ENCODE peak calls at places on chromosomes 13 and 19, in six cellular contexts. B is activated B cell treated with CpG ODN at 0.5 μM for 24 hours, Y is endothelial cell, W is esophagus squamous epithelium, Q is Caco-2, V is GM23338. A is an unnamed sample.
A peak's percentile ranks its signal among the peaks of the same experiment; 100 is the strongest.

GRCh38 chr19:1794424-1795185 is 17.5 kb downstream of the ATP8B3 start:
- DNase-seq in Q (no peak), W (no peak), Y (no peak), B (no peak), V (peak; percentile 58), A (no peak)

GRCh38 chr19:8208710-8209110 is 460 bp upstream of the CERS4 start:
- DNase-seq in W (no peak), Q (no peak), V (no peak), Y (no peak), B (no peak), A (peak; percentile 96)

GRCh38 chr13:104105418-104106355 is 1039.5 kb upstream of the SLC10A2 start:
- DNase-seq in Q (no peak), B (no peak), V (no peak), Y (no peak), W (no peak), A (no peak)

GRCh38 chr19:47035127-47035494 is 13.3 kb downstream of the TMEM160 start:
- DNase-seq in Y (no peak), V (peak; percentile 84), B (no peak), Q (peak; percentile 50), W (no peak), A (no peak)

GRCh38 chr13:44068737-44069136 is 189.0 kb downstream of the LACC1 start:
- DNase-seq in Y (no peak), B (no peak), V (peak; percentile 41), W (no peak), Q (no peak), A (no peak)

GRCh38 chr13:81001828-81002385 is 661.0 kb upstream of the SPRY2 start:
- DNase-seq in Y (no peak), B (no peak), V (no peak), Q (no peak), W (no peak), A (no peak)

GRCh38 chr13:39016789-39017188 is 21.1 kb downstream of the PROSER1 start:
- DNase-seq in V (peak; percentile 65), Q (peak; percentile 29), W (no peak), B (no peak), Y (no peak), A (no peak)

GRCh38 chr19:49437231-49437630 is 4.1 kb downstream of the SLC17A7 start:
- DNase-seq in W (no peak), Q (no peak), V (no peak), Y (no peak), B (no peak), A (no peak)

GRCh38 chr19:49186108-49186507 is 28.5 kb downstream of the TRPM4 start:
- DNase-seq in W (no peak), B (no peak), Y (no peak), Q (no peak), V (no peak), A (no peak)

GRCh38 chr19:38362076-38362945 is 12.1 kb upstream of the PSMD8 start:
- DNase-seq in Q (peak; percentile 94), Y (peak; percentile 82), B (peak; percentile 58), W (peak; percentile 39), V (peak; percentile 97), A (peak; percentile 87)

GRCh38 chr13:96948127-96948526 is 46.1 kb downstream of the OXGR1 start:
- DNase-seq in V (no peak), Q (no peak), W (no peak), Y (no peak), B (no peak), A (no peak)

GRCh38 chr19:3372413-3372812 is 6.0 kb downstream of the NFIC start:
- DNase-seq in Q (no peak), V (no peak), W (no peak), Y (no peak), B (no peak), A (peak; percentile 64)

GRCh38 chr19:42193706-42194105 is 23.8 kb downstream of the DEDD2 start:
- DNase-seq in Y (no peak), V (no peak), Q (no peak), W (no peak), B (no peak), A (no peak)

GRCh38 chr13:30107536-30108136 is 199.7 kb downstream of the KATNAL1 start:
- DNase-seq in Y (no peak), V (no peak), B (no peak), W (no peak), Q (no peak), A (no peak)

GRCh38 chr13:90868321-90868920 is 479.1 kb upstream of the MIR17HG start:
- DNase-seq in Y (peak; percentile 17), Q (peak; percentile 57), V (peak; percentile 48), W (no peak), B (no peak), A (peak; percentile 11)

GRCh38 chr19:49497047-49497789 is 984 bp downstream of the RPS11 start:
- DNase-seq in V (peak; percentile 78), Y (no peak), W (no peak), B (peak; percentile 55), Q (peak; percentile 62), A (no peak)

GRCh38 chr13:25901460-25902376 is 150.1 kb downstream of the SHISA2 start:
- DNase-seq in W (no peak), Q (peak; percentile 7), B (no peak), Y (no peak), V (no peak), A (no peak)

GRCh38 chr19:6521718-6522646 is 8.8 kb upstream of the TNFSF9 start:
- DNase-seq in Q (no peak), Y (no peak), V (peak; percentile 12), B (peak; percentile 70), W (no peak), A (no peak)

GRCh38 chr13:98299954-98300350 is 122.9 kb upstream of the RNF113B start:
- DNase-seq in V (no peak), Y (no peak), B (no peak), W (no peak), Q (no peak), A (no peak)

GRCh38 chr13:21913010-21913409 is 242.1 kb downstream of the FGF9 start:
- DNase-seq in W (no peak), B (no peak), Q (no peak), V (peak; percentile 88), Y (peak; percentile 42), A (no peak)
- TF ChIP-seq CTCF in W (no peak), B (no peak), Q (no peak), V (peak; percentile 75), Y (peak; percentile 51), A (no peak)

GRCh38 chr19:35657904-35658700 is 8.2 kb upstream of the UPK1A start:
- DNase-seq in Q (no peak), Y (no peak), B (no peak), V (peak; percentile 34), W (no peak), A (no peak)
- TF ChIP-seq CTCF in Q (peak; percentile 21), Y (peak; percentile 58), B (no peak), V (peak; percentile 26), W (no peak), A (no peak)

DNA sequence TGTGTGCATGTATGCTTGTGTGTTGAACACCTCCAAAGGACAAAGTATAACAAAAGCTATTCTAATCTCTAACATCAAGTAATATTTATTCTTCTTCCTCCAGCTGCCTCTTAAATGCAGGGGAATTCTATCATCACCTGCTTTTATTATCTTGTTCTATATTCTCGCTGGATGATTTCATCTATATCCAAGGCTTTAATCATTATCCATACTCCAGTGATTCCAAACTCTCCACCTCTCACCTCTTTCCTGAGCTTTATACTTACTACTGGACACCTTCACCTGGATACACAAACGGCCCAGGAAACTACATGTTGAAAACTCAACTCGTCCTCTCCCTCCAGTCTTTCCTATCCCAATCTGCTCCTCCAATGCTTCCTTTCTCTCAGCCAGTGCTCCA is 418.6 kb downstream of the KLF5 start:
- DNase-seq in W (no peak), Y (no peak), Q (no peak), B (no peak), V (no peak), A (no peak)
- TF ChIP-seq CTCF in W (no peak), Y (no peak), Q (no peak), B (no peak), V (no peak), A (no peak)

GRCh38 chr13:51444922-51445321 is 7.9 kb downstream of the INTS6 start:
- DNase-seq in V (peak; percentile 52), B (no peak), Q (no peak), W (no peak), Y (no peak), A (no peak)
- TF ChIP-seq CTCF in V (peak; percentile 61), B (no peak), Q (peak; percentile 41), W (peak; percentile 11), Y (no peak), A (no peak)

GRCh38 chr19:10812196-10812595 is 23.8 kb downstream of the TMED1 start:
- DNase-seq in Q (no peak), B (no peak), Y (no peak), W (no peak), V (peak; percentile 40), A (no peak)

GRCh38 chr19:10815007-10815531 is 20.9 kb downstream of the TMED1 start:
- DNase-seq in B (no peak), Y (no peak), W (no peak), Q (no peak), V (no peak), A (no peak)

GRCh38 chr19:10815969-10816635 is 19.9 kb downstream of the TMED1 start:
- DNase-seq in B (no peak), Y (no peak), Q (no peak), V (peak; percentile 13), W (no peak), A (no peak)

GRCh38 chr19:10811391-10812111 is 24.5 kb downstream of the TMED1 start:
- DNase-seq in B (no peak), W (no peak), Y (no peak), Q (no peak), V (no peak), A (no peak)

DNA sequence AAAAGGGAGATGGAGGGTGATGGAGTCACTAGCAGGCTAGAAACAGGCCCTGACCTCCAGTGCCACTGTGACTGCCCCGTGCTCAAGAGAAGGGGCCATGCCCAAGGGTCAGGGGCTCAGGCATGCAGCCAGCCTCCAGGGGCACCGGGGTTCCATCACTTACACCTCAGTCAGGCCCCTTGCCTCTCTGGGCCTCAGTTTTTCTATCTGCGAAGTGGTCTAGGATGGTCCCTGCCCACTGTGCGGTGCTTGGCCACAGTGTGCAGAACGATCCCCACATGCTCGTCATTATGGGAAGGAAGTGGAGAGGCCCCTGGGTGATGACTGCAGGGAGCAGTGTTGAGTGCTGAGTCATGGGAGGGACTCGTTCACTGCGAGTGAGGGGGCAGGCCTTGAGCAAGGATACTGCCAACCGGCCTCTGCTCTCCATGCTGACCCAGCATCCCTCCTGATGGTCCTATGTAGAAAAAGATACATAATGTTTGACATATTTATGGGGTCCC is 23.1 kb downstream of the TMED1 start:
- DNase-seq in W (no peak), Q (no peak), Y (no peak), B (no peak), V (no peak), A (no peak)
- TF ChIP-seq CTCF in W (no peak), Q (no peak), Y (no peak), B (no peak), V (no peak), A (no peak)

GRCh38 chr13:59345316-59345715 is 818.4 kb downstream of the DIAPH3 start:
- DNase-seq in B (no peak), V (no peak), Y (no peak), W (no peak), Q (no peak), A (no peak)

GRCh38 chr13:59343132-59343531 is 820.6 kb downstream of the DIAPH3 start:
- DNase-seq in Y (no peak), W (no peak), Q (no peak), B (no peak), V (no peak), A (no peak)

GRCh38 chr13:59346861-59347470 is 816.8 kb downstream of the DIAPH3 start:
- DNase-seq in V (peak; percentile 11), Q (no peak), Y (no peak), W (no peak), B (no peak), A (peak; percentile 52)

GRCh38 chr13:59342396-59342795 is 821.3 kb downstream of the DIAPH3 start:
- DNase-seq in W (no peak), B (no peak), V (no peak), Y (no peak), Q (no peak), A (no peak)

GRCh38 chr13:59343993-59344780 is 819.5 kb downstream of the DIAPH3 start:
- DNase-seq in Q (no peak), B (no peak), W (no peak), Y (no peak), V (no peak), A (no peak)
- TF ChIP-seq CTCF in Q (no peak), B (no peak), W (no peak), Y (no peak), V (peak; percentile 25), A (no peak)